ENCODE peak calls at places on chromosomes 13 and 19, in ten cellular contexts. One of them, this sample, is unnamed.

GRCh38 chr19:589693-590395 is at the start of gene HCN2:
- DNase-seq in bronchial epithelial cell: no peak
- DNase-seq in hepatocyte: no peak
- DNase-seq in nephron progenitor cell: no peak
- DNase-seq in AG09319: no peak
- DNase-seq in ascending aorta: no peak
- DNase-seq in foreskin fibroblast: no peak
- DNase-seq in mesothelial cell of epicardium: no peak
- DNase-seq in progenitor cell of endocrine pancreas: no peak
- DNase-seq in lower lobe of right lung: no peak
- DNase-seq in this sample: no peak

GRCh38 chr19:6663236-6664187 is 6.4 kb downstream of the TNFSF14 start:
- DNase-seq in bronchial epithelial cell: no peak
- DNase-seq in hepatocyte: no peak
- DNase-seq in nephron progenitor cell: no peak
- DNase-seq in AG09319: no peak
- DNase-seq in ascending aorta: no peak
- DNase-seq in foreskin fibroblast: no peak
- DNase-seq in mesothelial cell of epicardium: no peak
- DNase-seq in progenitor cell of endocrine pancreas: no peak
- DNase-seq in lower lobe of right lung: no peak
- DNase-seq in this sample: no peak

GRCh38 chr19:29751932-29752331 is 36.9 kb upstream of the C19orf12 start:
- DNase-seq in bronchial epithelial cell: no peak
- DNase-seq in hepatocyte: no peak
- DNase-seq in nephron progenitor cell: no peak
- DNase-seq in AG09319: no peak
- DNase-seq in ascending aorta: no peak
- DNase-seq in foreskin fibroblast: no peak
- DNase-seq in mesothelial cell of epicardium: no peak
- DNase-seq in progenitor cell of endocrine pancreas: no peak
- DNase-seq in lower lobe of right lung: no peak
- DNase-seq in this sample: no peak

GRCh38 chr13:50156140-50156539 is 140.9 kb downstream of the KCNRG start:
- DNase-seq in bronchial epithelial cell: peak; percentile 66
- DNase-seq in hepatocyte: no peak
- DNase-seq in nephron progenitor cell: no peak
- DNase-seq in AG09319: no peak
- DNase-seq in ascending aorta: no peak
- DNase-seq in foreskin fibroblast: peak; percentile 29
- DNase-seq in mesothelial cell of epicardium: no peak
- DNase-seq in progenitor cell of endocrine pancreas: no peak
- DNase-seq in lower lobe of right lung: no peak
- DNase-seq in this sample: no peak

GRCh38 chr19:31664997-31665396 is 315.8 kb upstream of the TSHZ3 start:
- DNase-seq in bronchial epithelial cell: no peak
- DNase-seq in hepatocyte: no peak
- DNase-seq in nephron progenitor cell: no peak
- DNase-seq in AG09319: no peak
- DNase-seq in ascending aorta: no peak
- DNase-seq in foreskin fibroblast: no peak
- DNase-seq in mesothelial cell of epicardium: no peak
- DNase-seq in progenitor cell of endocrine pancreas: no peak
- DNase-seq in lower lobe of right lung: no peak
- DNase-seq in this sample: no peak

GRCh38 chr19:55546822-55547614 is 1.7 kb upstream of the SBK3 start:
- DNase-seq in bronchial epithelial cell: peak; percentile 59
- DNase-seq in hepatocyte: peak; percentile 43
- DNase-seq in nephron progenitor cell: no peak
- DNase-seq in AG09319: no peak
- DNase-seq in ascending aorta: peak; percentile 94
- DNase-seq in foreskin fibroblast: peak; percentile 89
- DNase-seq in mesothelial cell of epicardium: no peak
- DNase-seq in progenitor cell of endocrine pancreas: no peak
- DNase-seq in lower lobe of right lung: peak; percentile 89
- DNase-seq in this sample: peak; percentile 66

GRCh38 chr19:6589711-6590457 is 1.1 kb downstream of the CD70 start:
- DNase-seq in bronchial epithelial cell: no peak
- DNase-seq in hepatocyte: no peak
- DNase-seq in nephron progenitor cell: no peak
- DNase-seq in AG09319: no peak
- DNase-seq in ascending aorta: no peak
- DNase-seq in foreskin fibroblast: no peak
- DNase-seq in mesothelial cell of epicardium: no peak
- DNase-seq in progenitor cell of endocrine pancreas: no peak
- DNase-seq in lower lobe of right lung: no peak
- DNase-seq in this sample: no peak

GRCh38 chr13:98768522-98768921 is 16.1 kb upstream of the SLC15A1 start:
- DNase-seq in bronchial epithelial cell: no peak
- DNase-seq in hepatocyte: no peak
- DNase-seq in nephron progenitor cell: no peak
- DNase-seq in AG09319: no peak
- DNase-seq in ascending aorta: no peak
- DNase-seq in foreskin fibroblast: no peak
- DNase-seq in mesothelial cell of epicardium: no peak
- DNase-seq in progenitor cell of endocrine pancreas: no peak
- DNase-seq in lower lobe of right lung: no peak
- DNase-seq in this sample: no peak

GRCh38 chr13:105328212-105328611 is 1207.2 kb downstream of the EFNB2 start:
- DNase-seq in bronchial epithelial cell: no peak
- DNase-seq in hepatocyte: no peak
- DNase-seq in nephron progenitor cell: no peak
- DNase-seq in AG09319: no peak
- DNase-seq in ascending aorta: no peak
- DNase-seq in foreskin fibroblast: no peak
- DNase-seq in mesothelial cell of epicardium: no peak
- DNase-seq in progenitor cell of endocrine pancreas: no peak
- DNase-seq in lower lobe of right lung: no peak
- DNase-seq in this sample: no peak

GRCh38 chr13:105334211-105334610 is 1201.3 kb downstream of the EFNB2 start:
- DNase-seq in bronchial epithelial cell: no peak
- DNase-seq in hepatocyte: no peak
- DNase-seq in nephron progenitor cell: no peak
- DNase-seq in AG09319: no peak
- DNase-seq in ascending aorta: peak; percentile 66
- DNase-seq in foreskin fibroblast: peak; percentile 53
- DNase-seq in mesothelial cell of epicardium: no peak
- DNase-seq in progenitor cell of endocrine pancreas: no peak
- DNase-seq in lower lobe of right lung: no peak
- DNase-seq in this sample: no peak

GRCh38 chr13:105333416-105333815 is 1202.0 kb downstream of the EFNB2 start:
- DNase-seq in bronchial epithelial cell: no peak
- DNase-seq in hepatocyte: no peak
- DNase-seq in nephron progenitor cell: no peak
- DNase-seq in AG09319: no peak
- DNase-seq in ascending aorta: no peak
- DNase-seq in foreskin fibroblast: no peak
- DNase-seq in mesothelial cell of epicardium: no peak
- DNase-seq in progenitor cell of endocrine pancreas: no peak
- DNase-seq in lower lobe of right lung: no peak
- DNase-seq in this sample: no peak

GRCh38 chr13:105327727-105328126 is 1207.7 kb downstream of the EFNB2 start:
- DNase-seq in bronchial epithelial cell: no peak
- DNase-seq in hepatocyte: no peak
- DNase-seq in nephron progenitor cell: no peak
- DNase-seq in AG09319: no peak
- DNase-seq in ascending aorta: no peak
- DNase-seq in foreskin fibroblast: no peak
- DNase-seq in mesothelial cell of epicardium: no peak
- DNase-seq in progenitor cell of endocrine pancreas: no peak
- DNase-seq in lower lobe of right lung: no peak
- DNase-seq in this sample: no peak

DNA sequence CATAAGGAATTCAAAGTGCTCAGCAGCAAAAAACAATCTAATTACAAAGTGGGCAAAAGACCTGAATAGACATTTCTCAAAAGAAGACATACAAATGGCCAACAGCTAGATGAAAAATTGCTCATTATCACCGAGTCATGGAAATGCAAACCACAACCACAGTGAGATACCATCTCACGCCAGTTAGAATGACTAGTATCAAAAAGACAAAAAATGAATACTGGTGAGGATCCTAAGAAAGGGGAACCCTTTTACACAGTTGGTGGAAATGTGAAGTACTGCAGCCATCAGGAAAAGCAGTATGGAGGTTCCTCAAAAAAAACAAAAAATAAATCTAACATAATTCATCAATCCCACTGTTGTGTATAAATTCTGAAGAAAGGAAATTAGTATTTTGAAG is 1206.1 kb downstream of the EFNB2 start:
- DNase-seq in bronchial epithelial cell: no peak
- DNase-seq in hepatocyte: no peak
- DNase-seq in nephron progenitor cell: no peak
- DNase-seq in AG09319: no peak
- DNase-seq in ascending aorta: no peak
- DNase-seq in foreskin fibroblast: no peak
- DNase-seq in mesothelial cell of epicardium: no peak
- DNase-seq in progenitor cell of endocrine pancreas: no peak
- DNase-seq in lower lobe of right lung: no peak
- DNase-seq in this sample: no peak
- TF ChIP-seq CTCF in bronchial epithelial cell: no peak
- TF ChIP-seq CTCF in hepatocyte: no peak
- TF ChIP-seq CTCF in nephron progenitor cell: no peak
- TF ChIP-seq CTCF in AG09319: no peak
- TF ChIP-seq CTCF in ascending aorta: no peak
- TF ChIP-seq CTCF in foreskin fibroblast: no peak
- TF ChIP-seq CTCF in mesothelial cell of epicardium: no peak
- TF ChIP-seq CTCF in progenitor cell of endocrine pancreas: no peak
- TF ChIP-seq CTCF in lower lobe of right lung: no peak
- TF ChIP-seq CTCF in this sample: no peak

GRCh38 chr13:114054830-114055439 is 77.5 kb downstream of the RASA3 start:
- DNase-seq in bronchial epithelial cell: no peak
- DNase-seq in hepatocyte: no peak
- DNase-seq in nephron progenitor cell: no peak
- DNase-seq in AG09319: no peak
- DNase-seq in ascending aorta: no peak
- DNase-seq in foreskin fibroblast: no peak
- DNase-seq in mesothelial cell of epicardium: no peak
- DNase-seq in progenitor cell of endocrine pancreas: no peak
- DNase-seq in lower lobe of right lung: no peak
- DNase-seq in this sample: no peak

GRCh38 chr13:114057131-114058050 is 75.0 kb downstream of the RASA3 start:
- DNase-seq in bronchial epithelial cell: no peak
- DNase-seq in hepatocyte: no peak
- DNase-seq in nephron progenitor cell: no peak
- DNase-seq in AG09319: no peak
- DNase-seq in ascending aorta: no peak
- DNase-seq in foreskin fibroblast: no peak
- DNase-seq in mesothelial cell of epicardium: no peak
- DNase-seq in progenitor cell of endocrine pancreas: no peak
- DNase-seq in lower lobe of right lung: no peak
- DNase-seq in this sample: no peak

GRCh38 chr13:114054269-114054668 is 78.2 kb downstream of the RASA3 start:
- DNase-seq in bronchial epithelial cell: no peak
- DNase-seq in hepatocyte: no peak
- DNase-seq in nephron progenitor cell: peak; percentile 35
- DNase-seq in AG09319: no peak
- DNase-seq in ascending aorta: no peak
- DNase-seq in foreskin fibroblast: no peak
- DNase-seq in mesothelial cell of epicardium: no peak
- DNase-seq in progenitor cell of endocrine pancreas: no peak
- DNase-seq in lower lobe of right lung: no peak
- DNase-seq in this sample: no peak

GRCh38 chr13:114056205-114057013 is 76.0 kb downstream of the RASA3 start:
- DNase-seq in bronchial epithelial cell: no peak
- DNase-seq in hepatocyte: no peak
- DNase-seq in nephron progenitor cell: no peak
- DNase-seq in AG09319: no peak
- DNase-seq in ascending aorta: no peak
- DNase-seq in foreskin fibroblast: no peak
- DNase-seq in mesothelial cell of epicardium: no peak
- DNase-seq in progenitor cell of endocrine pancreas: no peak
- DNase-seq in lower lobe of right lung: no peak
- DNase-seq in this sample: no peak

DNA sequence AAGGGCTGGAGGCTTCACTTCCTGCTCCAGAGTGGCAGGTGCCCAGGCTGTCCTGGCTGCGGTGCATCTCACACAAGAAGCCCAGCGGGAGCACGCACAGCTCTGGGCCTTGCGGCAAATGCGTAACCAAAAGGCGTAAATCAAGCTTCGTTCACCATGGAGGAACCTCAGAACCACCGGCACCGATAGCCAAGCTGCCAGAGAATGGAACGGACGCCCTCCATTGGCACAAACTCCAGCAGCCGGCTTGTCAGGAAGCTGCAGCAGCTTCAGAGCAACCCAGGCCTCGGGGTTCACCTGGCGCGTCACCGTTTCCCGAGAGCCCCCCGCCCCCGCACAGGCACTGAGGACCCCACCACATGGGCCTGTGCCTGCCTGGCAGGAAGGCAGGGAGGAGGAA is 76.7 kb downstream of the RASA3 start:
- DNase-seq in bronchial epithelial cell: no peak
- DNase-seq in hepatocyte: no peak
- DNase-seq in nephron progenitor cell: no peak
- DNase-seq in AG09319: no peak
- DNase-seq in ascending aorta: no peak
- DNase-seq in foreskin fibroblast: no peak
- DNase-seq in mesothelial cell of epicardium: no peak
- DNase-seq in progenitor cell of endocrine pancreas: no peak
- DNase-seq in lower lobe of right lung: no peak
- DNase-seq in this sample: no peak
- TF ChIP-seq CTCF in bronchial epithelial cell: no peak
- TF ChIP-seq CTCF in hepatocyte: no peak
- TF ChIP-seq CTCF in nephron progenitor cell: no peak
- TF ChIP-seq CTCF in AG09319: no peak
- TF ChIP-seq CTCF in ascending aorta: no peak
- TF ChIP-seq CTCF in foreskin fibroblast: no peak
- TF ChIP-seq CTCF in mesothelial cell of epicardium: no peak
- TF ChIP-seq CTCF in progenitor cell of endocrine pancreas: no peak
- TF ChIP-seq CTCF in lower lobe of right lung: no peak
- TF ChIP-seq CTCF in this sample: no peak

GRCh38 chr13:33402975-33403374 is 117.4 kb upstream of the STARD13 start:
- DNase-seq in bronchial epithelial cell: no peak
- DNase-seq in hepatocyte: no peak
- DNase-seq in nephron progenitor cell: no peak
- DNase-seq in AG09319: no peak
- DNase-seq in ascending aorta: no peak
- DNase-seq in foreskin fibroblast: no peak
- DNase-seq in mesothelial cell of epicardium: no peak
- DNase-seq in progenitor cell of endocrine pancreas: no peak
- DNase-seq in lower lobe of right lung: no peak
- DNase-seq in this sample: no peak

GRCh38 chr13:33403807-33404362 is 118.3 kb upstream of the STARD13 start:
- DNase-seq in bronchial epithelial cell: no peak
- DNase-seq in hepatocyte: no peak
- DNase-seq in nephron progenitor cell: no peak
- DNase-seq in AG09319: no peak
- DNase-seq in ascending aorta: no peak
- DNase-seq in foreskin fibroblast: no peak
- DNase-seq in mesothelial cell of epicardium: no peak
- DNase-seq in progenitor cell of endocrine pancreas: no peak
- DNase-seq in lower lobe of right lung: no peak
- DNase-seq in this sample: no peak

GRCh38 chr13:33409673-33410072 is 124.1 kb upstream of the STARD13 start:
- DNase-seq in bronchial epithelial cell: no peak
- DNase-seq in hepatocyte: no peak
- DNase-seq in nephron progenitor cell: no peak
- DNase-seq in AG09319: no peak
- DNase-seq in ascending aorta: no peak
- DNase-seq in foreskin fibroblast: no peak
- DNase-seq in mesothelial cell of epicardium: no peak
- DNase-seq in progenitor cell of endocrine pancreas: no peak
- DNase-seq in lower lobe of right lung: no peak
- DNase-seq in this sample: no peak

GRCh38 chr13:33401238-33401637 is 115.7 kb upstream of the STARD13 start:
- DNase-seq in bronchial epithelial cell: no peak
- DNase-seq in hepatocyte: no peak
- DNase-seq in nephron progenitor cell: no peak
- DNase-seq in AG09319: no peak
- DNase-seq in ascending aorta: no peak
- DNase-seq in foreskin fibroblast: no peak
- DNase-seq in mesothelial cell of epicardium: no peak
- DNase-seq in progenitor cell of endocrine pancreas: no peak
- DNase-seq in lower lobe of right lung: peak; percentile 50
- DNase-seq in this sample: no peak

GRCh38 chr13:33405371-33405770 is 119.8 kb upstream of the STARD13 start:
- DNase-seq in bronchial epithelial cell: no peak
- DNase-seq in hepatocyte: no peak
- DNase-seq in nephron progenitor cell: no peak
- DNase-seq in AG09319: no peak
- DNase-seq in ascending aorta: no peak
- DNase-seq in foreskin fibroblast: no peak
- DNase-seq in mesothelial cell of epicardium: no peak
- DNase-seq in progenitor cell of endocrine pancreas: no peak
- DNase-seq in lower lobe of right lung: no peak
- DNase-seq in this sample: no peak
- TF ChIP-seq CTCF in bronchial epithelial cell: no peak
- TF ChIP-seq CTCF in hepatocyte: no peak
- TF ChIP-seq CTCF in nephron progenitor cell: no peak
- TF ChIP-seq CTCF in AG09319: no peak
- TF ChIP-seq CTCF in ascending aorta: no peak
- TF ChIP-seq CTCF in foreskin fibroblast: no peak
- TF ChIP-seq CTCF in mesothelial cell of epicardium: no peak
- TF ChIP-seq CTCF in progenitor cell of endocrine pancreas: no peak
- TF ChIP-seq CTCF in lower lobe of right lung: no peak
- TF ChIP-seq CTCF in this sample: no peak

DNA sequence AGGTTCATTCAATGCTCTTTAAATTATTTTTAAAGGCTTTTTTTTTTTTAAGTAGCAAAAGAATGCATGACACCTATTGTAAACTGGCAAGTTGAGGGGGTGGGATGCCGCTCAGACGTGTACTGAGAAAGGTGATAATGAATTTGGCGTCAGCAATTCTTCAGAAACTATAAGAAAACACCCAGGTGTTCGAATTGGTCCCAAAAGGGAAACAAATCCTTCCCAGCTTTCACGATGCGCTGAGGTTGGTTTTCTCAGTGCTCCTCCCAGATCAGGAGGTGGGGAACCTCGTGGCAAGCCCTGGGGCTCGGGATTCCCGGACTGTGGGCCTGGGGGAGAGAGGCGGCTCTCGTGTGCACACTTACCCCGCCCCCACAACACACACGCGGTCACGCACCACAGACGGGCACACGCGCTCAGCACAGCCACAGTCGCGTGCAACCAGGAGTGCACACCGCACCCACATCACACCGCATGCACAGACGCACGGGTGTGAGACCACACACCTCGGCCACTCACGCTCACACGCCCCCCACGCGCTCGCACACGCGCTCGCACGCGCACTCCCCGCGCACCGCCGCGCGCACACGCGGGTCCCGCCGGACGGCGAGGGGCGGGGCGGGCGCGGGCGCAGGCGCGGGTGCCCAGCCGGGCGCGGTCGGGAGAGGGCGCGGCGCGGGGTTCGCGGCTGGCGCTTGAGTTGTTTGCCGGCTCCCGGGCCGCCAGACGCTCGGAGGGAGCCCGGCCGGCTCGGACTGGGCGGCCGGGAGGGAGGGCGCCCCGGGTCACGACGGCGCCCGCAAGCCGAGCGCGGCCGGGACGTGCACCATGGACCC is at the start of gene FAM124A:
- DNase-seq in bronchial epithelial cell: no peak
- DNase-seq in hepatocyte: peak; percentile 80
- DNase-seq in nephron progenitor cell: peak; percentile 80
- DNase-seq in AG09319: no peak
- DNase-seq in ascending aorta: peak; percentile 67
- DNase-seq in foreskin fibroblast: peak; percentile 25
- DNase-seq in mesothelial cell of epicardium: peak; percentile 71
- DNase-seq in progenitor cell of endocrine pancreas: peak; percentile 54
- DNase-seq in lower lobe of right lung: peak; percentile 58
- DNase-seq in this sample: no peak
- TF ChIP-seq CTCF in bronchial epithelial cell: no peak
- TF ChIP-seq CTCF in hepatocyte: no peak
- TF ChIP-seq CTCF in nephron progenitor cell: no peak
- TF ChIP-seq CTCF in AG09319: peak; percentile 6
- TF ChIP-seq CTCF in ascending aorta: no peak
- TF ChIP-seq CTCF in foreskin fibroblast: no peak
- TF ChIP-seq CTCF in mesothelial cell of epicardium: peak; percentile 27
- TF ChIP-seq CTCF in progenitor cell of endocrine pancreas: peak; percentile 48
- TF ChIP-seq CTCF in lower lobe of right lung: no peak
- TF ChIP-seq CTCF in this sample: no peak